ENCODE peak calls at places on chromosomes 2 and 18, in seven cellular contexts. V is globus pallidus, M is tibial artery, P is H7, N is NCI-H1105 treated with DMSO at 0.1 percent for 48 hours, Z is HT1080, U is Karpas-422. Y is an unnamed sample.
A peak's percentile ranks its signal among the peaks of the same experiment; 100 is the strongest.

GRCh38 chr2:235492850-235493344 is 946 bp upstream of the AGAP1 start:
- DNase-seq in M (no peak), U (no peak), V (no peak), Z (no peak), P (peak; percentile 74), N (no peak), Y (no peak)

GRCh38 chr2:71674158-71674807 is 220.9 kb downstream of the DYSF start:
- DNase-seq in P (peak; percentile 12), U (no peak), Z (no peak), V (no peak), M (no peak), N (no peak), Y (no peak)

GRCh38 chr2:64137996-64138395 is 6.2 kb downstream of the PELI1 start:
- DNase-seq in P (no peak), M (no peak), N (no peak), V (no peak), Z (no peak), U (no peak), Y (no peak)

GRCh38 chr2:111168528-111168929 is 47.8 kb downstream of the BCL2L11 start:
- DNase-seq in M (no peak), U (peak; percentile 73), Z (peak; percentile 83), N (no peak), P (no peak), V (no peak), Y (peak; percentile 69)

GRCh38 chr2:9656270-9656766 is 25.5 kb upstream of the YWHAQ start:
- DNase-seq in N (no peak), P (peak; percentile 69), Z (peak; percentile 99), M (no peak), U (no peak), V (no peak), Y (peak; percentile 62)

GRCh38 chr2:201419057-201419635 is 32.1 kb downstream of the TRAK2 start:
- DNase-seq in N (no peak), U (no peak), Z (no peak), V (no peak), M (no peak), P (no peak), Y (no peak)

GRCh38 chr2:12155308-12156061 is 409.1 kb downstream of the LPIN1 start:
- DNase-seq in Z (peak; percentile 93), N (no peak), U (no peak), V (no peak), P (no peak), M (no peak), Y (peak; percentile 91)

GRCh38 chr2:202069189-202070050 is 3.6 kb upstream of the KIAA2012 start:
- DNase-seq in N (no peak), U (no peak), Z (no peak), M (no peak), P (no peak), V (no peak), Y (no peak)

GRCh38 chr2:101823347-101823791 is 125.9 kb downstream of the MAP4K4 start:
- DNase-seq in M (no peak), Z (peak; percentile 73), N (no peak), V (peak; percentile 84), U (peak; percentile 70), P (peak; percentile 37), Y (no peak)

GRCh38 chr2:55090702-55091101 is 40.5 kb upstream of the RTN4 start:
- DNase-seq in P (no peak), N (no peak), Z (peak; percentile 69), V (no peak), U (no peak), M (no peak), Y (no peak)

GRCh38 chr2:215793747-215794595 is 219.4 kb downstream of the MREG start:
- DNase-seq in M (no peak), N (no peak), Z (peak; percentile 96), U (no peak), V (peak; percentile 56), P (no peak), Y (peak; percentile 62)

GRCh38 chr2:143745060-143745459 is 615.8 kb downstream of the ARHGAP15 start:
- DNase-seq in M (no peak), P (no peak), Z (no peak), U (no peak), N (no peak), V (no peak), Y (no peak)

GRCh38 chr2:192035731-192036442 is 158.8 kb downstream of the TMEFF2 start:
- DNase-seq in V (no peak), U (no peak), M (no peak), Z (peak; percentile 28), N (no peak), P (no peak), Y (no peak)

GRCh38 chr2:37167636-37168182 is 10.9 kb upstream of the EIF2AK2 start:
- DNase-seq in P (no peak), Z (no peak), V (no peak), U (no peak), N (no peak), M (no peak), Y (no peak)

GRCh38 chr2:238061310-238062202 is 755 bp downstream of the SCLY start:
- DNase-seq in P (peak; percentile 73), Z (peak; percentile 57), N (peak; percentile 15), M (no peak), U (peak; percentile 79), V (peak; percentile 35), Y (no peak)

GRCh38 chr2:137975280-137976271 is 11.3 kb downstream of the HNMT start:
- DNase-seq in U (no peak), P (no peak), M (no peak), V (no peak), N (no peak), Z (no peak), Y (no peak)

GRCh38 chr18:10923671-10924070 is 225.7 kb downstream of the PIEZO2 start:
- DNase-seq in V (no peak), M (no peak), P (no peak), N (no peak), U (no peak), Z (no peak), Y (no peak)

GRCh38 chr2:25161055-25161781 is 7.2 kb downstream of the POMC start:
- DNase-seq in Z (no peak), N (no peak), M (peak; percentile 76), P (peak; percentile 79), U (no peak), V (no peak), Y (no peak)

GRCh38 chr2:146927080-146927714 is 917.6 kb upstream of the ACVR2A start:
- DNase-seq in Z (peak; percentile 51), V (peak; percentile 56), P (peak; percentile 63), N (peak; percentile 4), M (peak; percentile 71), U (peak; percentile 47), Y (peak; percentile 12)

GRCh38 chr2:127023504-127023903 is 83.5 kb downstream of the BIN1 start:
- DNase-seq in Z (no peak), M (no peak), N (no peak), P (no peak), V (no peak), U (no peak), Y (no peak)

GRCh38 chr2:191678437-191679110 is 638 bp downstream of the NABP1 start:
- DNase-seq in P (peak; percentile 61), U (peak; percentile 84), N (no peak), Z (peak; percentile 80), V (no peak), M (peak; percentile 80), Y (no peak)

GRCh38 chr2:173043466-173043865 is 32.2 kb upstream of the MAP3K20 start:
- DNase-seq in N (no peak), V (peak; percentile 39), M (no peak), Z (no peak), U (no peak), P (no peak), Y (no peak)

GRCh38 chr2:223641062-223641461 is 38.9 kb upstream of the SCG2 start:
- DNase-seq in P (no peak), N (no peak), U (no peak), Z (no peak), V (no peak), M (no peak), Y (no peak)

Y was measured in HS-27A.